ENCODE peak calls at places on chromosomes 3 and 15, in eight cellular contexts. Y is GM23338; B is erythroblast; O is fibroblast of the conjunctiva; J is GM10248; C is activated gamma-delta T cell treated with Interleukin-2 at 50 U/mL for 16 hours; M is effector memory CD8-positive, alpha-beta T cell; N is CD8-positive, alpha-beta memory T cell. L is an unnamed sample.

GRCh38 chr3:120289636-120290035 is 4.6 kb upstream of the GPR156 start:
- DNase-seq in Y (no peak), B (no peak), O (no peak), J (no peak), C (no peak), M (no peak), N (no peak), L (no peak)

GRCh38 chr3:6542795-6543194 is 318.1 kb upstream of the GRM7 start:
- DNase-seq in Y (no peak), B (no peak), O (no peak), J (no peak), C (no peak), M (no peak), N (no peak), L (no peak)

GRCh38 chr3:100136921-100137320 is 22.6 kb upstream of the FILIP1L start:
- DNase-seq in Y (no peak), B (no peak), O (no peak), J (no peak), C (no peak), M (no peak), N (no peak), L (no peak)

GRCh38 chr3:119042162-119042561 is 7.5 kb upstream of the IGSF11 start:
- DNase-seq in Y (no peak), B (no peak), O (no peak), J (no peak), C (no peak), M (no peak), N (no peak), L (no peak)

GRCh38 chr3:195806211-195806915 is 5.4 kb downstream of the MUC4 start:
- DNase-seq in Y (peak), B (no peak), O (no peak), J (no peak), C (no peak), M (no peak), N (no peak), L (no peak)

GRCh38 chr15:74892313-74892712 is 2.5 kb downstream of the MPI start:
- DNase-seq in Y (no peak), B (no peak), O (no peak), J (no peak), C (no peak), M (no peak), N (peak), L (no peak)

GRCh38 chr3:71378509-71378908 is 205.0 kb downstream of the FOXP1 start:
- DNase-seq in Y (no peak), B (no peak), O (no peak), J (no peak), C (no peak), M (no peak), N (no peak), L (no peak)

GRCh38 chr3:78268716-78269668 is 1229.1 kb downstream of the ROBO2 start:
- DNase-seq in Y (no peak), B (no peak), O (no peak), J (no peak), C (no peak), M (no peak), N (no peak), L (no peak)

GRCh38 chr3:149534671-149535394 is 60.3 kb downstream of the TM4SF4 start:
- DNase-seq in Y (no peak), B (no peak), O (no peak), J (no peak), C (no peak), M (no peak), N (no peak), L (no peak)

GRCh38 chr15:64536244-64536836 is 76.0 kb downstream of the ZNF609 start:
- DNase-seq in Y (no peak), B (no peak), O (peak), J (no peak), C (no peak), M (no peak), N (no peak), L (no peak)

GRCh38 chr3:49600781-49601180 is 46.5 kb downstream of the BSN start:
- DNase-seq in Y (no peak), B (no peak), O (no peak), J (no peak), C (no peak), M (no peak), N (no peak), L (no peak)

GRCh38 chr3:45269952-45270351 is 43.9 kb upstream of the TMEM158 start:
- DNase-seq in Y (no peak), B (peak), O (no peak), J (no peak), C (no peak), M (no peak), N (no peak), L (no peak)

GRCh38 chr3:122928396-122929187 is 99.0 kb downstream of the SEMA5B start:
- DNase-seq in Y (no peak), B (no peak), O (no peak), J (no peak), C (no peak), M (no peak), N (no peak), L (no peak)

GRCh38 chr3:62587579-62588031 is 214.3 kb upstream of the FEZF2 start:
- DNase-seq in Y (no peak), B (no peak), O (peak), J (no peak), C (no peak), M (no peak), N (no peak), L (no peak)

GRCh38 chr3:12175137-12175593 is 16.5 kb upstream of the TIMP4 start:
- DNase-seq in Y (no peak), B (no peak), O (no peak), J (no peak), C (no peak), M (no peak), N (no peak), L (no peak)

GRCh38 chr3:106692624-106693023 is 684.6 kb upstream of the CCDC54 start:
- DNase-seq in Y (no peak), B (no peak), O (no peak), J (no peak), C (no peak), M (no peak), N (no peak), L (no peak)

GRCh38 chr15:85047271-85047948 is 65.8 kb downstream of the PDE8A start:
- DNase-seq in Y (peak), B (no peak), O (peak), J (no peak), C (peak), M (peak), N (peak), L (no peak)

GRCh38 chr3:13539285-13539625 is 9.7 kb upstream of the FBLN2 start:
- DNase-seq in Y (no peak), B (no peak), O (no peak), J (no peak), C (no peak), M (no peak), N (no peak), L (no peak)

GRCh38 chr3:124383051-124383450 is 347.2 kb upstream of the UMPS start:
- DNase-seq in Y (peak), B (no peak), O (no peak), J (no peak), C (no peak), M (no peak), N (no peak), L (no peak)

GRCh38 chr3:177574232-177574856 is 377.1 kb upstream of the TBL1XR1 start:
- DNase-seq in Y (peak), B (no peak), O (peak), J (no peak), C (no peak), M (no peak), N (no peak), L (no peak)

GRCh38 chr3:19934098-19934566 is at the start of gene EFHB:
- DNase-seq in Y (peak), B (peak), O (no peak), J (no peak), C (no peak), M (no peak), N (no peak), L (no peak)

GRCh38 chr3:4995500-4996053 is 16.3 kb downstream of the BHLHE40 start:
- DNase-seq in Y (no peak), B (no peak), O (no peak), J (no peak), C (no peak), M (no peak), N (no peak), L (no peak)

GRCh38 chr3:179000659-179001058 is 71.0 kb downstream of the ZMAT3 start:
- DNase-seq in Y (peak), B (no peak), O (no peak), J (no peak), C (no peak), M (no peak), N (no peak), L (no peak)

GRCh38 chr3:52188586-52189404 is 9.2 kb upstream of the ALAS1 start:
- DNase-seq in Y (no peak), B (peak), O (no peak), J (no peak), C (no peak), M (no peak), N (no peak), L (no peak)

GRCh38 chr3:186143280-186143679 is 34.4 kb upstream of the ETV5 start:
- DNase-seq in Y (no peak), B (no peak), O (no peak), J (no peak), C (no peak), M (no peak), N (no peak), L (no peak)

GRCh38 chr15:42035362-42035761 is 14.5 kb upstream of the PLA2G4E start:
- DNase-seq in Y (peak), B (no peak), O (no peak), J (peak), C (no peak), M (no peak), N (no peak), L (peak)

GRCh38 chr3:66989860-66990696 is 8.0 kb upstream of the KBTBD8 start:
- DNase-seq in Y (peak), B (peak), O (no peak), J (peak), C (no peak), M (no peak), N (no peak), L (no peak)

GRCh38 chr3:127065561-127066270 is 82.8 kb downstream of the PLXNA1 start:
- DNase-seq in Y (no peak), B (no peak), O (no peak), J (no peak), C (no peak), M (no peak), N (no peak), L (no peak)

GRCh38 chr3:39184968-39185285 is 7.5 kb downstream of the XIRP1 start:
- DNase-seq in Y (no peak), B (no peak), O (no peak), J (no peak), C (no peak), M (no peak), N (no peak), L (no peak)

GRCh38 chr3:53238051-53238850 is 17.6 kb downstream of the TKT start:
- DNase-seq in Y (no peak), B (peak), O (peak), J (no peak), C (no peak), M (no peak), N (no peak), L (no peak)

GRCh38 chr3:118782755-118783202 is 251.9 kb downstream of the IGSF11 start:
- DNase-seq in Y (no peak), B (no peak), O (no peak), J (peak), C (no peak), M (no peak), N (no peak), L (peak)

GRCh38 chr3:183324083-183324482 is 71.0 kb downstream of the B3GNT5 start:
- DNase-seq in Y (no peak), B (peak), O (peak), J (no peak), C (no peak), M (no peak), N (no peak), L (no peak)

GRCh38 chr3:186361246-186361611 is 805 bp downstream of the DGKG start:
- DNase-seq in Y (peak), B (no peak), O (no peak), J (no peak), C (no peak), M (no peak), N (no peak), L (no peak)